ENCODE peak calls at places on chromosome 4, in eight cellular contexts. F, P, B, U, E, A, G and R are unnamed samples.

GRCh38 chr4:147108409-147108808 is 162.7 kb upstream of the TTC29 start:
- DNase-seq in U (no peak), G (no peak), P (peak), A (no peak), F (no peak), B (no peak), E (no peak), R (no peak)

GRCh38 chr4:169348541-169348940 is 77.8 kb upstream of the SH3RF1 start:
- DNase-seq in A (no peak), E (no peak), B (no peak), F (no peak), P (no peak), U (no peak), G (no peak), R (no peak)

GRCh38 chr4:186039697-186040096 is 29.3 kb upstream of the TLR3 start:
- DNase-seq in P (no peak), A (no peak), B (no peak), F (no peak), U (no peak), G (no peak), E (no peak), R (no peak)

GRCh38 chr4:82698412-82698811 is 100.2 kb downstream of the SCD5 start:
- DNase-seq in G (no peak), B (no peak), E (no peak), U (no peak), A (no peak), P (no peak), F (no peak), R (no peak)

GRCh38 chr4:7199771-7200441 is 7.6 kb downstream of the SORCS2 start:
- DNase-seq in A (peak), U (no peak), E (peak), B (no peak), F (no peak), P (no peak), G (no peak), R (no peak)

GRCh38 chr4:8200302-8200975 is 1.3 kb downstream of the SH3TC1 start:
- DNase-seq in F (peak), U (no peak), A (no peak), G (no peak), P (peak), B (no peak), E (no peak), R (no peak)

GRCh38 chr4:180134116-180134866 is 2108.9 kb upstream of the TENM3 start:
- DNase-seq in E (peak), A (no peak), P (no peak), B (no peak), F (peak), G (no peak), U (no peak), R (no peak)

GRCh38 chr4:3481113-3481531 is 18.0 kb downstream of the DOK7 start:
- DNase-seq in E (no peak), U (no peak), G (peak), B (no peak), F (no peak), A (no peak), P (no peak), R (no peak)

GRCh38 chr4:122722256-122722655 is 10.2 kb upstream of the BBS12 start:
- DNase-seq in A (no peak), U (no peak), B (no peak), E (no peak), G (no peak), P (no peak), F (no peak), R (no peak)

GRCh38 chr4:86014599-86014998 is 345.3 kb downstream of the MAPK10 start:
- DNase-seq in P (peak), E (no peak), B (no peak), G (no peak), A (no peak), F (no peak), U (no peak), R (no peak)